ENCODE peak calls at places on chromosomes 13 and 19, in seven cellular contexts. F, I, U, V, M, Q and T are unnamed samples.

GRCh38 chr13:101945435-101945834 is 456.4 kb downstream of the FGF14 start:
- DNase-seq in I (no peak), M (no peak), F (no peak), V (no peak), U (no peak), Q (no peak), T (no peak)

GRCh38 chr13:106533940-106534843 is 1.3 kb downstream of the EFNB2 start:
- DNase-seq in M (peak), I (peak), U (no peak), F (peak), V (peak), Q (peak), T (peak)

GRCh38 chr13:99778500-99778899 is 193.1 kb downstream of the ZIC5 start:
- DNase-seq in F (no peak), U (no peak), Q (no peak), V (no peak), I (no peak), M (no peak), T (no peak)

GRCh38 chr19:49157445-49158224 is at the start of gene TRPM4:
- DNase-seq in U (peak), I (peak), V (peak), Q (peak), F (peak), M (peak), T (peak)

GRCh38 chr13:40657307-40657706 is 9.1 kb downstream of the FOXO1 start:
- DNase-seq in Q (no peak), U (no peak), M (no peak), I (no peak), V (no peak), F (no peak), T (no peak)

GRCh38 chr19:1829958-1830357 is 17.9 kb upstream of the ATP8B3 start:
- DNase-seq in V (no peak), U (no peak), F (no peak), Q (no peak), I (no peak), M (no peak), T (no peak)

GRCh38 chr13:99873141-99873540 is 98.4 kb downstream of the ZIC5 start:
- DNase-seq in M (no peak), V (no peak), I (no peak), Q (no peak), U (no peak), F (no peak), T (no peak)

GRCh38 chr19:50660083-50660366 is 10.8 kb downstream of the C19orf81 start:
- DNase-seq in Q (no peak), M (no peak), U (no peak), V (no peak), F (no peak), I (no peak), T (no peak)

GRCh38 chr19:2207991-2208860 is 27.9 kb downstream of the PLEKHJ1 start:
- DNase-seq in I (peak), Q (peak), V (no peak), F (peak), U (no peak), M (no peak), T (no peak)